ENCODE peak calls at places on chromosomes 7 and 10, in four cellular contexts. One of them, this sample, is unnamed.

GRCh38 chr10:44478040-44478439 is 93.1 kb upstream of the CXCL12 start:
- DNase-seq in stomach: no peak
- DNase-seq in spleen: no peak
- DNase-seq in uterus: no peak
- DNase-seq in this sample: no peak

GRCh38 chr10:85646312-85646711 is 720.3 kb downstream of the GRID1 start:
- DNase-seq in stomach: no peak
- DNase-seq in spleen: no peak
- DNase-seq in uterus: no peak
- DNase-seq in this sample: no peak

GRCh38 chr7:130919316-130920103 is 185.5 kb upstream of the KLF14 start:
- DNase-seq in stomach: no peak
- DNase-seq in spleen: no peak
- DNase-seq in uterus: no peak
- DNase-seq in this sample: no peak

GRCh38 chr7:13731643-13732042 is 257.8 kb downstream of the ETV1 start:
- DNase-seq in stomach: no peak
- DNase-seq in spleen: no peak
- DNase-seq in uterus: no peak
- DNase-seq in this sample: no peak

GRCh38 chr7:70040971-70041766 is 442.9 kb downstream of the AUTS2 start:
- DNase-seq in stomach: no peak
- DNase-seq in spleen: no peak
- DNase-seq in uterus: no peak
- DNase-seq in this sample: no peak

GRCh38 chr10:9766762-9767161 is 1250.9 kb upstream of the CELF2 start:
- DNase-seq in stomach: no peak
- DNase-seq in spleen: no peak
- DNase-seq in uterus: no peak
- DNase-seq in this sample: no peak

GRCh38 chr10:90674927-90675326 is 182.9 kb downstream of the HTR7 start:
- DNase-seq in stomach: no peak
- DNase-seq in spleen: no peak
- DNase-seq in uterus: no peak
- DNase-seq in this sample: no peak

GRCh38 chr7:80277434-80278427 is 143.1 kb downstream of the GNAI1 start:
- DNase-seq in stomach: no peak
- DNase-seq in spleen: no peak
- DNase-seq in uterus: no peak
- DNase-seq in this sample: no peak

GRCh38 chr7:138661236-138661635 is 39.9 kb downstream of the SVOPL start:
- DNase-seq in stomach: no peak
- DNase-seq in spleen: no peak
- DNase-seq in uterus: no peak
- DNase-seq in this sample: no peak

GRCh38 chr7:54037873-54038272 is 504.3 kb upstream of the VSTM2A start:
- DNase-seq in stomach: no peak
- DNase-seq in spleen: no peak
- DNase-seq in uterus: no peak
- DNase-seq in this sample: no peak

GRCh38 chr7:27921081-27921836 is 181.3 kb downstream of the TAX1BP1 start:
- DNase-seq in stomach: no peak
- DNase-seq in spleen: no peak
- DNase-seq in uterus: peak
- DNase-seq in this sample: peak

GRCh38 chr7:214410-215212 is 22.2 kb downstream of the FAM20C start:
- DNase-seq in stomach: peak
- DNase-seq in spleen: no peak
- DNase-seq in uterus: no peak
- DNase-seq in this sample: no peak

GRCh38 chr10:124091646-124092269 is 1.6 kb downstream of the CHST15 start:
- DNase-seq in stomach: no peak
- DNase-seq in spleen: peak
- DNase-seq in uterus: no peak
- DNase-seq in this sample: peak

GRCh38 chr10:124094419-124094785 is 1.0 kb upstream of the CHST15 start:
- DNase-seq in stomach: no peak
- DNase-seq in spleen: no peak
- DNase-seq in uterus: no peak
- DNase-seq in this sample: no peak

GRCh38 chr10:124090630-124091209 is 2.7 kb downstream of the CHST15 start:
- DNase-seq in stomach: peak
- DNase-seq in spleen: no peak
- DNase-seq in uterus: no peak
- DNase-seq in this sample: peak

GRCh38 chr10:124093076-124093773 is at the start of gene CHST15:
- DNase-seq in stomach: peak
- DNase-seq in spleen: no peak
- DNase-seq in uterus: no peak
- DNase-seq in this sample: peak

DNA sequence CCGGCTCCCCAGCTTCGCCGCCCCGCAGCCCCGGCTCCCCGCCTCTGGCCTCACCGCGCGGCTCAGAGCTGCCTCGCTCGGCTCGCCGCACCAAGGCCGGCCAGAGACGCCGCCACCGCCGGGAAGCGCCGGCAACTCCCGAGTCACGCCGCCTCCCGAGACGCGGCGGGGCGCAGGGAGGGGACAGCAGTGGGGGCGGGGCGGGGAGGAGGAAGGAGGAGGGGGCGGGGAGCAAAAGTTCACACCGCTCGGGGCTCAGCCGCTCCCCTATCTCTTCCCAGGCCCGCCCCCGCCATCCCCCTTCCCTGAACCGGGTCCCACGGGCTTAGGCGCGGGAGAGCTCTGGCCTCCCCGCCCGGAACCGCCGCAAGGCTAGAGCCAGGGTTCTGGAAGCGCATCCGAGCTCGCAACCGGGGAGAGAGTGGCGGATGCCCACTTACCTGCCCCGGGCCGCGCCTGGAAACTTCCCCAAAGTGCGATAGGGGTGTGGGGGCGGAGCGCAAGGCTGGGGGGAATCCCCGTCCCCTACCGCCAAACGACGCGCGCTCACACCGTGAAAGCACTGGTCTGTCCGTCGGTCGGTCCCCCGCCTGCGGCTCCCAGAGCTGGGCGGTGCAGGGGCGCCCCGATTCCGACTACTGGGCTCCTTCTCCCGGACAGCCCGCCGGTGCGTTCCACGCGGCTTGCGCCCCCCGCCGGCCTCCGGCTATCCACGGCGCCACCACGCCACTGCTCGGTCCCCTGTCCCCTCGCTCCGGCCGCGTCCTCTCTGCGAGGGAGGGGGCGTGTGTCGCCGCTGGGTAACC is 925 bp downstream of the CHST15 start:
- DNase-seq in stomach: peak
- DNase-seq in spleen: peak
- DNase-seq in uterus: peak
- DNase-seq in this sample: peak
- TF ChIP-seq POLR2A in stomach: no peak
- TF ChIP-seq POLR2A in spleen: no peak
- TF ChIP-seq POLR2A in uterus: no peak
- TF ChIP-seq POLR2A in this sample: peak

GRCh38 chr10:118332948-118333710 is 9.0 kb downstream of the FAM204A start:
- DNase-seq in stomach: no peak
- DNase-seq in spleen: no peak
- DNase-seq in uterus: no peak
- DNase-seq in this sample: peak
- H3K27ac ChIP-seq in stomach: no peak
- H3K27ac ChIP-seq in spleen: no peak
- H3K27ac ChIP-seq in uterus: no peak
- H3K27ac ChIP-seq in this sample: no peak

GRCh38 chr10:24463683-24464426 is 254.9 kb downstream of the KIAA1217 start:
- DNase-seq in stomach: peak
- DNase-seq in spleen: no peak
- DNase-seq in uterus: peak
- DNase-seq in this sample: peak
- TF ChIP-seq POLR2A in stomach: no peak
- TF ChIP-seq POLR2A in spleen: no peak
- TF ChIP-seq POLR2A in uterus: no peak
- TF ChIP-seq POLR2A in this sample: no peak

GRCh38 chr10:29795856-29796255 is 161.1 kb upstream of the SVIL start:
- DNase-seq in stomach: no peak
- DNase-seq in spleen: no peak
- DNase-seq in uterus: peak
- DNase-seq in this sample: no peak
- H3K27ac ChIP-seq in stomach: peak
- H3K27ac ChIP-seq in spleen: no peak
- H3K27ac ChIP-seq in uterus: peak
- H3K27ac ChIP-seq in this sample: peak

GRCh38 chr7:5421626-5422323 is 1.9 kb downstream of the TNRC18 start:
- DNase-seq in stomach: peak
- DNase-seq in spleen: peak
- DNase-seq in uterus: peak
- DNase-seq in this sample: peak
- TF ChIP-seq POLR2A in stomach: no peak
- TF ChIP-seq POLR2A in spleen: no peak
- TF ChIP-seq POLR2A in uterus: peak
- TF ChIP-seq POLR2A in this sample: peak

GRCh38 chr10:126422561-126422960 is 34.3 kb upstream of the ADAM12 start:
- DNase-seq in stomach: no peak
- DNase-seq in spleen: no peak
- DNase-seq in uterus: no peak
- DNase-seq in this sample: no peak

GRCh38 chr10:126425051-126425450 is 36.8 kb upstream of the ADAM12 start:
- DNase-seq in stomach: no peak
- DNase-seq in spleen: no peak
- DNase-seq in uterus: no peak
- DNase-seq in this sample: no peak

GRCh38 chr10:126423779-126424491 is 35.7 kb upstream of the ADAM12 start:
- DNase-seq in stomach: no peak
- DNase-seq in spleen: no peak
- DNase-seq in uterus: no peak
- DNase-seq in this sample: no peak

GRCh38 chr10:126420571-126421275 is 32.4 kb upstream of the ADAM12 start:
- DNase-seq in stomach: no peak
- DNase-seq in spleen: no peak
- DNase-seq in uterus: no peak
- DNase-seq in this sample: no peak

DNA sequence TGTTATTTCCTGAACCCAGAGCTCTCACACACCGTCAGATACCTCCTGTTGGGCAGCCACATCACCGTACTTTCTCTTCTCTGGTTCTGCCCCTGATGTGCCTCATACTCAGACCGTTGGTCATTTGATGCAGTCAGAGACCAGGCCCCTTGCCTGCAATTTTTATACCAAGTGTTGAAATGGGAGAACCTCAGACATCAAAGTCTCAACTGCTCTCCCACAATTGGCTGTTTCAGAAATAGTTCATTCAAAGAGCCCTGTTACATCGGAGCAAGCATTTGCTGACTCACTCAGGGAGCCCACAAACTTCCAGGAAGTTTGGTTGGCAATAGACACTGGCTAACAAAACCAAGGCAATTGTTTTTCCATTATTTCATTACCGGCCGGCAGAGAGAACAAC is 33.5 kb upstream of the ADAM12 start:
- DNase-seq in stomach: no peak
- DNase-seq in spleen: no peak
- DNase-seq in uterus: no peak
- DNase-seq in this sample: no peak
- H3K27ac ChIP-seq in stomach: no peak
- H3K27ac ChIP-seq in spleen: no peak
- H3K27ac ChIP-seq in uterus: no peak
- H3K27ac ChIP-seq in this sample: no peak

GRCh38 chr7:151232272-151233110 is at the start of gene CHPF2:
- DNase-seq in stomach: peak
- DNase-seq in spleen: peak
- DNase-seq in uterus: peak
- DNase-seq in this sample: peak
- TF ChIP-seq POLR2A in stomach: no peak
- TF ChIP-seq POLR2A in spleen: peak
- TF ChIP-seq POLR2A in uterus: peak
- TF ChIP-seq POLR2A in this sample: peak

GRCh38 chr7:116672596-116673503 is 854 bp downstream of the MET start:
- DNase-seq in stomach: peak
- DNase-seq in spleen: no peak
- DNase-seq in uterus: no peak
- DNase-seq in this sample: peak
- H3K27ac ChIP-seq in stomach: peak
- H3K27ac ChIP-seq in spleen: peak
- H3K27ac ChIP-seq in uterus: peak
- H3K27ac ChIP-seq in this sample: peak

DNA sequence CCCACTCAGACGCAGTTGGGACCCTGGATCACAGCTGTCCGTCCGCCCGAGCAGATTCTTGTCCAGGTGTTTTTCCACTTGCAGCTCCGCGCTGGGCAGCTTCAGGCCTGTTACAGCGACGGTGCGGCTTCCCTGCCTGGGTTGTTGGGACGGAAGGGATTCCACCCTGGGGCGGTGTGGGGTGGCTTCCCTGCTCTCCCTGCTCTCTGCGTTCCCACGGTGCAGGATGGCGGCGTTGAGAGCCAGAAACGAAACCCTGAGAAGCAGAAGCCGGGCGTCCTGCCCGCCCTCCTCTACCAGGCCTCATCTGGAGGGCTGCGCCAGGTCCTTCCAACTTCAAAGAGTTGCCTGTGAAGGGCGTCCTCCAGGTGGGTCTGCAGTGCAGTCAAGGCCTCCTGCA is 194.4 kb downstream of the ADARB2 start:
- DNase-seq in stomach: peak
- DNase-seq in spleen: peak
- DNase-seq in uterus: no peak
- DNase-seq in this sample: no peak
- TF ChIP-seq POLR2A in stomach: no peak
- TF ChIP-seq POLR2A in spleen: no peak
- TF ChIP-seq POLR2A in uterus: no peak
- TF ChIP-seq POLR2A in this sample: no peak

This sample was measured in thyroid gland.